ENCODE peak calls at places on chromosomes 12 and 14, in eight cellular contexts. One of them, this sample, is unnamed.

GRCh38 chr14:104239866-104240301 is 101.5 kb downstream of the KIF26A start:
- DNase-seq in GM23248: no peak
- DNase-seq in MM.1S: no peak
- DNase-seq in OCI-LY7: peak; percentile 46
- DNase-seq in PC-3: no peak
- DNase-seq in HCT116: no peak
- DNase-seq in SK-N-SH: peak; percentile 34
- DNase-seq in hepatocyte: no peak
- DNase-seq in this sample: no peak

GRCh38 chr12:11734781-11735180 is 85.3 kb downstream of the ETV6 start:
- DNase-seq in GM23248: no peak
- DNase-seq in MM.1S: no peak
- DNase-seq in OCI-LY7: no peak
- DNase-seq in PC-3: no peak
- DNase-seq in HCT116: no peak
- DNase-seq in SK-N-SH: no peak
- DNase-seq in hepatocyte: no peak
- DNase-seq in this sample: no peak

GRCh38 chr12:115840159-115840558 is 437.3 kb downstream of the MED13L start:
- DNase-seq in GM23248: peak; percentile 20
- DNase-seq in MM.1S: no peak
- DNase-seq in OCI-LY7: no peak
- DNase-seq in PC-3: peak; percentile 73
- DNase-seq in HCT116: no peak
- DNase-seq in SK-N-SH: no peak
- DNase-seq in hepatocyte: peak; percentile 31
- DNase-seq in this sample: no peak

GRCh38 chr12:124852329-124852831 is 11.3 kb downstream of the SCARB1 start:
- DNase-seq in GM23248: peak; percentile 32
- DNase-seq in MM.1S: no peak
- DNase-seq in OCI-LY7: no peak
- DNase-seq in PC-3: no peak
- DNase-seq in HCT116: no peak
- DNase-seq in SK-N-SH: no peak
- DNase-seq in hepatocyte: peak; percentile 72
- DNase-seq in this sample: no peak

GRCh38 chr14:36550899-36551298 is 30.9 kb upstream of the NKX2-1 start:
- DNase-seq in GM23248: no peak
- DNase-seq in MM.1S: no peak
- DNase-seq in OCI-LY7: no peak
- DNase-seq in PC-3: no peak
- DNase-seq in HCT116: no peak
- DNase-seq in SK-N-SH: no peak
- DNase-seq in hepatocyte: no peak
- DNase-seq in this sample: no peak

GRCh38 chr14:68977741-68978549 is 1.2 kb downstream of the ACTN1 start:
- DNase-seq in GM23248: peak; percentile 89
- DNase-seq in MM.1S: no peak
- DNase-seq in OCI-LY7: no peak
- DNase-seq in PC-3: peak; percentile 95
- DNase-seq in HCT116: no peak
- DNase-seq in SK-N-SH: peak; percentile 82
- DNase-seq in hepatocyte: peak; percentile 75
- DNase-seq in this sample: no peak

GRCh38 chr12:126182619-126183236 is 1117.5 kb downstream of the AACS start:
- DNase-seq in GM23248: peak; percentile 0
- DNase-seq in MM.1S: no peak
- DNase-seq in OCI-LY7: no peak
- DNase-seq in PC-3: no peak
- DNase-seq in HCT116: no peak
- DNase-seq in SK-N-SH: no peak
- DNase-seq in hepatocyte: no peak
- DNase-seq in this sample: no peak

GRCh38 chr14:35808076-35808657 is 928 bp downstream of the RALGAPA1 start:
- DNase-seq in GM23248: peak; percentile 69
- DNase-seq in MM.1S: peak; percentile 37
- DNase-seq in OCI-LY7: peak; percentile 38
- DNase-seq in PC-3: peak; percentile 67
- DNase-seq in HCT116: no peak
- DNase-seq in SK-N-SH: no peak
- DNase-seq in hepatocyte: peak; percentile 45
- DNase-seq in this sample: peak; percentile 80

GRCh38 chr12:20404576-20405346 is 36.4 kb downstream of the PDE3A start:
- DNase-seq in GM23248: no peak
- DNase-seq in MM.1S: no peak
- DNase-seq in OCI-LY7: no peak
- DNase-seq in PC-3: no peak
- DNase-seq in HCT116: no peak
- DNase-seq in SK-N-SH: peak; percentile 6
- DNase-seq in hepatocyte: no peak
- DNase-seq in this sample: peak; percentile 53

GRCh38 chr12:128816643-128816920 is 7.2 kb downstream of the SLC15A4 start:
- DNase-seq in GM23248: no peak
- DNase-seq in MM.1S: no peak
- DNase-seq in OCI-LY7: no peak
- DNase-seq in PC-3: no peak
- DNase-seq in HCT116: no peak
- DNase-seq in SK-N-SH: no peak
- DNase-seq in hepatocyte: no peak
- DNase-seq in this sample: no peak

GRCh38 chr12:4011597-4011996 is 138.4 kb upstream of the PARP11 start:
- DNase-seq in GM23248: no peak
- DNase-seq in MM.1S: no peak
- DNase-seq in OCI-LY7: no peak
- DNase-seq in PC-3: peak; percentile 58
- DNase-seq in HCT116: no peak
- DNase-seq in SK-N-SH: no peak
- DNase-seq in hepatocyte: peak; percentile 55
- DNase-seq in this sample: no peak

GRCh38 chr12:111121840-111122239 is 201.5 kb upstream of the MYL2 start:
- DNase-seq in GM23248: no peak
- DNase-seq in MM.1S: no peak
- DNase-seq in OCI-LY7: no peak
- DNase-seq in PC-3: peak; percentile 31
- DNase-seq in HCT116: no peak
- DNase-seq in SK-N-SH: no peak
- DNase-seq in hepatocyte: no peak
- DNase-seq in this sample: no peak

GRCh38 chr14:54773171-54774006 is 129.2 kb downstream of the GCH1 start:
- DNase-seq in GM23248: peak; percentile 99
- DNase-seq in MM.1S: peak; percentile 48
- DNase-seq in OCI-LY7: peak; percentile 37
- DNase-seq in PC-3: peak; percentile 100
- DNase-seq in HCT116: peak; percentile 98
- DNase-seq in SK-N-SH: peak; percentile 91
- DNase-seq in hepatocyte: peak; percentile 95
- DNase-seq in this sample: peak; percentile 90
- H2AFZ ChIP-seq in GM23248: peak overlapping the region; percentile 66
- H2AFZ ChIP-seq in MM.1S: peak overlapping the region; percentile 27
- H2AFZ ChIP-seq in OCI-LY7: peak overlapping the region; percentile 12
- H2AFZ ChIP-seq in PC-3: peak overlapping the region; percentile 38
- H2AFZ ChIP-seq in HCT116: peak overlapping the region; percentile 24
- H2AFZ ChIP-seq in SK-N-SH: peak overlapping the region; percentile 53
- H2AFZ ChIP-seq in hepatocyte: peak overlapping the region; percentile 31
- H2AFZ ChIP-seq in this sample: peak overlapping the region; percentile 2

DNA sequence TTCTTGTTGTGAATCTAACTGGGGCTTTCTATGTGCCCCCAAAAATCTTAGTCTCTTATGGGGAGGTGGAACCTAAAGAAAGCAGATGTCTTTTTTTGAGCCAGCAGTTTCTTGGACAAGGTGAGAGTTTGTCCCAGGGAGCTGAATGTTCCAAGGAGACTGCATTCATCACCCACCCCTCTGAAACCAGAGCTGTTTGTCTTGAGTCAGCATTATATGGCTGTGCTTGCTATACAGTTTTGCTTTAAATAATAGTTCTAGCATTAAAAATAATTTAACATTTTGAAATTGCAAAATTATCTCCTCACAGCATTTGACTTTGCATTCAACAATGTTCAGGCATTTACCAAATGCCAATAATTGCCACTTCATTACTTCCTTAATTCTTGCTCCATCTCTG is 813.3 kb downstream of the BCL11B start:
- DNase-seq in GM23248: no peak
- DNase-seq in MM.1S: no peak
- DNase-seq in OCI-LY7: no peak
- DNase-seq in PC-3: no peak
- DNase-seq in HCT116: no peak
- DNase-seq in SK-N-SH: no peak
- DNase-seq in hepatocyte: no peak
- DNase-seq in this sample: no peak
- H3K9me2 ChIP-seq in GM23248: no peaks in the 10 kb centered on the region
- H3K9me2 ChIP-seq in MM.1S: no peaks in the 10 kb centered on the region
- H3K9me2 ChIP-seq in OCI-LY7: no peaks in the 10 kb centered on the region
- H3K9me2 ChIP-seq in PC-3: no peaks in the 10 kb centered on the region
- H3K9me2 ChIP-seq in HCT116: no peaks in the 10 kb centered on the region
- H3K9me2 ChIP-seq in SK-N-SH: no peaks in the 10 kb centered on the region
- H3K9me2 ChIP-seq in hepatocyte: no peaks in the 10 kb centered on the region
- H3K9me2 ChIP-seq in this sample: no peaks in the 10 kb centered on the region

GRCh38 chr14:105891221-105891602 is 364.8 kb downstream of the TMEM121 start:
- DNase-seq in GM23248: no peak
- DNase-seq in MM.1S: no peak
- DNase-seq in OCI-LY7: no peak
- DNase-seq in PC-3: no peak
- DNase-seq in HCT116: no peak
- DNase-seq in SK-N-SH: no peak
- DNase-seq in hepatocyte: no peak
- DNase-seq in this sample: no peak

GRCh38 chr14:105890474-105891220 is 364.3 kb downstream of the TMEM121 start:
- DNase-seq in GM23248: no peak
- DNase-seq in MM.1S: no peak
- DNase-seq in OCI-LY7: no peak
- DNase-seq in PC-3: no peak
- DNase-seq in HCT116: no peak
- DNase-seq in SK-N-SH: no peak
- DNase-seq in hepatocyte: no peak
- DNase-seq in this sample: no peak

GRCh38 chr14:105888784-105889665 is 362.6 kb downstream of the TMEM121 start:
- DNase-seq in GM23248: no peak
- DNase-seq in MM.1S: no peak
- DNase-seq in OCI-LY7: no peak
- DNase-seq in PC-3: no peak
- DNase-seq in HCT116: no peak
- DNase-seq in SK-N-SH: no peak
- DNase-seq in hepatocyte: no peak
- DNase-seq in this sample: no peak

GRCh38 chr14:105888151-105888550 is 361.8 kb downstream of the TMEM121 start:
- DNase-seq in GM23248: no peak
- DNase-seq in MM.1S: no peak
- DNase-seq in OCI-LY7: no peak
- DNase-seq in PC-3: no peak
- DNase-seq in HCT116: no peak
- DNase-seq in SK-N-SH: no peak
- DNase-seq in hepatocyte: no peak
- DNase-seq in this sample: no peak

DNA sequence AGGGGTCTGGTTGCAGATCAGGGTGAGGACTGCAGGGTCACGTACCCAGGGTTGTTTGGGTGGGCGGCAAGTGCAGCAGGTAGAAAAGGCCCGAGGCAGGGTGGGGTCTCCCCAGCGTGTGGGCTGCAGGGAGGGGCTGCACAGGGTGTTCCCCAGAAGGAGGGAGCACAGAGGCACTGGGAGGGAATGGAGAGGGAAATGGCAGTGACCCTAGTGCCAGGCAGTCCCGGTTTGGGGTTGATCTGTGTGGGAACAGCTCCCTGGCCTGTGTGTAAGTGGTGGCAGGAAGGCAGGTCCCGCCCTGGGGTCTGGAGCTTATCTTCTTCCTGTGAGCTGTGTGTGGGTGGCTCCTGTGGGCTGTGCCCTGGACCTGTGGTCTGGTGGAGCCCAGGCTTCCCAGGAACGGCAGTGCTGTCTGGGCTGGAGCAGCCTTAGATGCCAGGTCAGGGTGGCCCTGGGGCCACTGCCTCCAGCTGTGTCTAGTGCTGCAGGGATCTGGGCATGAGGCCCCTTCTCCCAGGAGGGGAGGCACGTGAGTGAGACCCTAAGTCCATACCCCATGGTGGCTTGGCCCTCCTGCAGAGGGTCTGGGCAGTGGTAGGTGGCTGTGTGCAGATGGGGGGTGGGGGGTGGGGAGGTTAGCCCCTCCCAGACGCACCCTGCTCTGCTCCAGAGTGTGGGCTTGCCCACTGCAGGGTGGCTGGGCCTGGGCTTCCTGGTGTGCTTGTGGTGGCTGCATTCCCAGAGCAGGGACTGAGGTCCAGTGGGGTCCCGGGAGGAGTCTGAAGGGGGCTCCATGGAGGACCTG is 363.5 kb downstream of the TMEM121 start:
- DNase-seq in GM23248: no peak
- DNase-seq in MM.1S: no peak
- DNase-seq in OCI-LY7: no peak
- DNase-seq in PC-3: no peak
- DNase-seq in HCT116: no peak
- DNase-seq in SK-N-SH: peak; percentile 80
- DNase-seq in hepatocyte: no peak
- DNase-seq in this sample: no peak
- H3K9me3 ChIP-seq in GM23248: no peaks in the 10 kb centered on the region
- H3K9me3 ChIP-seq in MM.1S: no peaks in the 10 kb centered on the region
- H3K9me3 ChIP-seq in OCI-LY7: no peaks in the 10 kb centered on the region
- H3K9me3 ChIP-seq in PC-3: no peaks in the 10 kb centered on the region
- H3K9me3 ChIP-seq in HCT116: no peaks in the 10 kb centered on the region
- H3K9me3 ChIP-seq in SK-N-SH: no peaks in the 10 kb centered on the region
- H3K9me3 ChIP-seq in hepatocyte: no peaks in the 10 kb centered on the region
- H3K9me3 ChIP-seq in this sample: no peaks in the 10 kb centered on the region

GRCh38 chr14:43041976-43042375 is 1435.3 kb downstream of the LRFN5 start:
- DNase-seq in GM23248: no peak
- DNase-seq in MM.1S: no peak
- DNase-seq in OCI-LY7: no peak
- DNase-seq in PC-3: no peak
- DNase-seq in HCT116: no peak
- DNase-seq in SK-N-SH: no peak
- DNase-seq in hepatocyte: no peak
- DNase-seq in this sample: no peak

GRCh38 chr14:43042408-43042807 is 1435.7 kb downstream of the LRFN5 start:
- DNase-seq in GM23248: no peak
- DNase-seq in MM.1S: no peak
- DNase-seq in OCI-LY7: no peak
- DNase-seq in PC-3: peak; percentile 23
- DNase-seq in HCT116: no peak
- DNase-seq in SK-N-SH: no peak
- DNase-seq in hepatocyte: no peak
- DNase-seq in this sample: no peak

GRCh38 chr14:43043851-43044250 is 1437.2 kb downstream of the LRFN5 start:
- DNase-seq in GM23248: no peak
- DNase-seq in MM.1S: no peak
- DNase-seq in OCI-LY7: no peak
- DNase-seq in PC-3: no peak
- DNase-seq in HCT116: no peak
- DNase-seq in SK-N-SH: no peak
- DNase-seq in hepatocyte: no peak
- DNase-seq in this sample: no peak

GRCh38 chr14:43039881-43040280 is 1433.2 kb downstream of the LRFN5 start:
- DNase-seq in GM23248: no peak
- DNase-seq in MM.1S: no peak
- DNase-seq in OCI-LY7: no peak
- DNase-seq in PC-3: no peak
- DNase-seq in HCT116: no peak
- DNase-seq in SK-N-SH: no peak
- DNase-seq in hepatocyte: no peak
- DNase-seq in this sample: no peak

DNA sequence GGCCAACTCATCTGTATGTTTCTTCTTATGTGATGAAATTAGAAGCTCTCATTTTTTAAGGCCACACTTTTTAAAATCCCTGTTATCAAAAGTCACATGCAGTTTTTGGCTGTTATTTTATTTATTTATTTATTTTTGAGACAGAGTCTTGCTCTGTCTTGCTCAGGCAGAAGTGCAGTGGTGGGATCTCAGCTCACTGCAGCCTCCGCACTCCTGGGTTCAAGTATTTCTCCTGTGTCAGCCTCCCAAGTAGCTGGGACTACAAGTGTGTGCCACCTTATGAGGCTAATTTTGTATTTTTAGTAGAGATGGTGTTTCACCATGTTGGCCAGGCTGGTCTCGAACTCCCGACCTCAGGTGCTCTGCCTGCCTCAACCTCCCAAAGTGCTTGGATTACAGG is 1434.5 kb downstream of the LRFN5 start:
- DNase-seq in GM23248: no peak
- DNase-seq in MM.1S: no peak
- DNase-seq in OCI-LY7: no peak
- DNase-seq in PC-3: no peak
- DNase-seq in HCT116: no peak
- DNase-seq in SK-N-SH: no peak
- DNase-seq in hepatocyte: no peak
- DNase-seq in this sample: no peak
- H2AFZ ChIP-seq in GM23248: no peak overlapping the region
- H2AFZ ChIP-seq in MM.1S: no peak overlapping the region
- H2AFZ ChIP-seq in OCI-LY7: no peak overlapping the region
- H2AFZ ChIP-seq in PC-3: no peak overlapping the region
- H2AFZ ChIP-seq in HCT116: no peak overlapping the region
- H2AFZ ChIP-seq in SK-N-SH: no peak overlapping the region
- H2AFZ ChIP-seq in hepatocyte: no peak overlapping the region
- H2AFZ ChIP-seq in this sample: peak overlapping the region; percentile 81